ENCODE peak calls at places on chromosome 3, in five cellular contexts. One of them, this sample, is unnamed.

GRCh38 chr3:62553811-62554210 is 180.5 kb upstream of the FEZF2 start:
- DNase-seq in brain microvascular endothelial cell: no peak
- DNase-seq in glutamatergic neuron: no peak
- DNase-seq in PC-9: no peak
- DNase-seq in progenitor cell of endocrine pancreas: no peak
- DNase-seq in this sample: no peak

GRCh38 chr3:151165221-151165620 is 37.8 kb downstream of the GPR171 start:
- DNase-seq in glutamatergic neuron: no peak
- DNase-seq in progenitor cell of endocrine pancreas: no peak
- DNase-seq in brain microvascular endothelial cell: no peak
- DNase-seq in PC-9: no peak
- DNase-seq in this sample: no peak

GRCh38 chr3:147497301-147497700 is 88.1 kb downstream of the ZIC1 start:
- DNase-seq in brain microvascular endothelial cell: no peak
- DNase-seq in progenitor cell of endocrine pancreas: no peak
- DNase-seq in PC-9: no peak
- DNase-seq in glutamatergic neuron: no peak
- DNase-seq in this sample: no peak

GRCh38 chr3:193086688-193087087 is 154.3 kb upstream of the PLAAT1 start:
- DNase-seq in PC-9: no peak
- DNase-seq in glutamatergic neuron: no peak
- DNase-seq in progenitor cell of endocrine pancreas: no peak
- DNase-seq in brain microvascular endothelial cell: no peak
- DNase-seq in this sample: no peak

GRCh38 chr3:138608322-138609214 is at the start of gene FAIM:
- DNase-seq in brain microvascular endothelial cell: peak; percentile 47
- DNase-seq in progenitor cell of endocrine pancreas: peak; percentile 46
- DNase-seq in glutamatergic neuron: peak; percentile 84
- DNase-seq in PC-9: peak; percentile 47
- DNase-seq in this sample: peak; percentile 71

GRCh38 chr3:146052791-146053310 is 108.1 kb downstream of the PLOD2 start:
- DNase-seq in glutamatergic neuron: no peak
- DNase-seq in progenitor cell of endocrine pancreas: no peak
- DNase-seq in PC-9: no peak
- DNase-seq in brain microvascular endothelial cell: no peak
- DNase-seq in this sample: no peak

GRCh38 chr3:72887723-72888545 is at the start of gene GXYLT2:
- DNase-seq in PC-9: no peak
- DNase-seq in brain microvascular endothelial cell: peak; percentile 72
- DNase-seq in progenitor cell of endocrine pancreas: peak; percentile 57
- DNase-seq in glutamatergic neuron: peak; percentile 85
- DNase-seq in this sample: no peak

GRCh38 chr3:138694287-138695007 is 85.9 kb downstream of the FAIM start:
- DNase-seq in progenitor cell of endocrine pancreas: no peak
- DNase-seq in PC-9: peak; percentile 94
- DNase-seq in glutamatergic neuron: no peak
- DNase-seq in brain microvascular endothelial cell: peak; percentile 92
- DNase-seq in this sample: no peak

GRCh38 chr3:171813897-171814460 is 3.7 kb upstream of the PLD1 start:
- DNase-seq in progenitor cell of endocrine pancreas: no peak
- DNase-seq in brain microvascular endothelial cell: peak; percentile 32
- DNase-seq in PC-9: peak; percentile 48
- DNase-seq in glutamatergic neuron: no peak
- DNase-seq in this sample: no peak

GRCh38 chr3:188061133-188061532 is 92.8 kb upstream of the LPP start:
- DNase-seq in PC-9: peak; percentile 99
- DNase-seq in progenitor cell of endocrine pancreas: no peak
- DNase-seq in brain microvascular endothelial cell: peak; percentile 53
- DNase-seq in glutamatergic neuron: no peak
- DNase-seq in this sample: no peak

GRCh38 chr3:43692085-43692484 is 1.3 kb downstream of the ABHD5 start:
- DNase-seq in progenitor cell of endocrine pancreas: no peak
- DNase-seq in brain microvascular endothelial cell: no peak
- DNase-seq in glutamatergic neuron: no peak
- DNase-seq in PC-9: peak; percentile 83
- DNase-seq in this sample: no peak

GRCh38 chr3:29525254-29525881 is 244.5 kb downstream of the RBMS3 start:
- DNase-seq in PC-9: no peak
- DNase-seq in glutamatergic neuron: no peak
- DNase-seq in brain microvascular endothelial cell: peak; percentile 57
- DNase-seq in progenitor cell of endocrine pancreas: no peak
- DNase-seq in this sample: no peak

GRCh38 chr3:114933407-114933806 is 213.7 kb downstream of the ZBTB20 start:
- DNase-seq in PC-9: no peak
- DNase-seq in brain microvascular endothelial cell: no peak
- DNase-seq in progenitor cell of endocrine pancreas: no peak
- DNase-seq in glutamatergic neuron: no peak
- DNase-seq in this sample: no peak

GRCh38 chr3:122874116-122874515 is 79.2 kb downstream of the SLC49A4 start:
- DNase-seq in brain microvascular endothelial cell: no peak
- DNase-seq in progenitor cell of endocrine pancreas: no peak
- DNase-seq in glutamatergic neuron: no peak
- DNase-seq in PC-9: no peak
- DNase-seq in this sample: no peak

GRCh38 chr3:59502806-59503205 is 453.0 kb upstream of the CFAP20DC start:
- DNase-seq in glutamatergic neuron: no peak
- DNase-seq in brain microvascular endothelial cell: peak; percentile 86
- DNase-seq in progenitor cell of endocrine pancreas: no peak
- DNase-seq in PC-9: no peak
- DNase-seq in this sample: no peak

GRCh38 chr3:187870360-187871203 is 125.3 kb upstream of the BCL6 start:
- DNase-seq in brain microvascular endothelial cell: no peak
- DNase-seq in progenitor cell of endocrine pancreas: no peak
- DNase-seq in glutamatergic neuron: no peak
- DNase-seq in PC-9: peak; percentile 28
- DNase-seq in this sample: no peak

GRCh38 chr3:169744332-169745054 is 20.4 kb downstream of the TERC start:
- DNase-seq in brain microvascular endothelial cell: no peak
- DNase-seq in progenitor cell of endocrine pancreas: no peak
- DNase-seq in glutamatergic neuron: no peak
- DNase-seq in PC-9: no peak
- DNase-seq in this sample: no peak

GRCh38 chr3:136266468-136266867 is 16.3 kb downstream of the PCCB start:
- DNase-seq in glutamatergic neuron: no peak
- DNase-seq in progenitor cell of endocrine pancreas: no peak
- DNase-seq in PC-9: peak; percentile 66
- DNase-seq in brain microvascular endothelial cell: no peak
- DNase-seq in this sample: no peak

GRCh38 chr3:110419096-110419495 is 652.5 kb upstream of the NECTIN3 start:
- DNase-seq in progenitor cell of endocrine pancreas: no peak
- DNase-seq in brain microvascular endothelial cell: no peak
- DNase-seq in glutamatergic neuron: no peak
- DNase-seq in PC-9: no peak
- DNase-seq in this sample: no peak

GRCh38 chr3:15064299-15064834 is 748 bp downstream of the MRPS25 start:
- DNase-seq in glutamatergic neuron: peak; percentile 40
- DNase-seq in brain microvascular endothelial cell: no peak
- DNase-seq in PC-9: no peak
- DNase-seq in progenitor cell of endocrine pancreas: no peak
- DNase-seq in this sample: no peak

GRCh38 chr3:58568572-58569286 is 8.5 kb downstream of the FAM107A start:
- DNase-seq in progenitor cell of endocrine pancreas: peak; percentile 75
- DNase-seq in PC-9: peak; percentile 48
- DNase-seq in glutamatergic neuron: peak; percentile 90
- DNase-seq in brain microvascular endothelial cell: peak; percentile 79
- DNase-seq in this sample: peak; percentile 61

GRCh38 chr3:134485075-134485536 is 679 bp downstream of the ANAPC13 start:
- DNase-seq in PC-9: no peak
- DNase-seq in progenitor cell of endocrine pancreas: no peak
- DNase-seq in brain microvascular endothelial cell: no peak
- DNase-seq in glutamatergic neuron: no peak
- DNase-seq in this sample: no peak

GRCh38 chr3:107241217-107241616 is 136.0 kb upstream of the CCDC54 start:
- DNase-seq in PC-9: peak; percentile 67
- DNase-seq in glutamatergic neuron: peak; percentile 24
- DNase-seq in progenitor cell of endocrine pancreas: no peak
- DNase-seq in brain microvascular endothelial cell: no peak
- DNase-seq in this sample: peak; percentile 20

GRCh38 chr3:139655880-139656279 is 21.9 kb downstream of the NMNAT3 start:
- DNase-seq in brain microvascular endothelial cell: no peak
- DNase-seq in glutamatergic neuron: no peak
- DNase-seq in progenitor cell of endocrine pancreas: no peak
- DNase-seq in PC-9: no peak
- DNase-seq in this sample: no peak

GRCh38 chr3:176078916-176079315 is 1118.4 kb downstream of the TBL1XR1 start:
- DNase-seq in progenitor cell of endocrine pancreas: no peak
- DNase-seq in glutamatergic neuron: no peak
- DNase-seq in brain microvascular endothelial cell: no peak
- DNase-seq in PC-9: no peak
- DNase-seq in this sample: no peak

GRCh38 chr3:10817506-10817905 is 1.5 kb downstream of the SLC6A11 start:
- DNase-seq in PC-9: no peak
- DNase-seq in glutamatergic neuron: no peak
- DNase-seq in brain microvascular endothelial cell: no peak
- DNase-seq in progenitor cell of endocrine pancreas: no peak
- DNase-seq in this sample: no peak

GRCh38 chr3:171982829-171983228 is 56.5 kb upstream of the FNDC3B start:
- DNase-seq in glutamatergic neuron: no peak
- DNase-seq in progenitor cell of endocrine pancreas: no peak
- DNase-seq in PC-9: peak; percentile 78
- DNase-seq in brain microvascular endothelial cell: peak; percentile 73
- DNase-seq in this sample: no peak

GRCh38 chr3:170128977-170129431 is 52.5 kb downstream of the PHC3 start:
- DNase-seq in glutamatergic neuron: no peak
- DNase-seq in brain microvascular endothelial cell: no peak
- DNase-seq in PC-9: no peak
- DNase-seq in progenitor cell of endocrine pancreas: no peak
- DNase-seq in this sample: no peak

GRCh38 chr3:196708467-196708866 is 3.6 kb downstream of the CEP19 start:
- DNase-seq in glutamatergic neuron: no peak
- DNase-seq in brain microvascular endothelial cell: no peak
- DNase-seq in PC-9: peak; percentile 67
- DNase-seq in progenitor cell of endocrine pancreas: no peak
- DNase-seq in this sample: no peak

GRCh38 chr3:172591876-172592771 is 68.9 kb upstream of the TNFSF10 start:
- DNase-seq in glutamatergic neuron: no peak
- DNase-seq in PC-9: no peak
- DNase-seq in progenitor cell of endocrine pancreas: no peak
- DNase-seq in brain microvascular endothelial cell: peak; percentile 55
- DNase-seq in this sample: peak; percentile 45

GRCh38 chr3:12965999-12966846 is 107.0 kb downstream of the IQSEC1 start:
- DNase-seq in brain microvascular endothelial cell: no peak
- DNase-seq in glutamatergic neuron: peak; percentile 83
- DNase-seq in PC-9: no peak
- DNase-seq in progenitor cell of endocrine pancreas: peak; percentile 31
- DNase-seq in this sample: no peak

GRCh38 chr3:130779031-130779430 is 32.4 kb upstream of the PIK3R4 start:
- DNase-seq in glutamatergic neuron: no peak
- DNase-seq in progenitor cell of endocrine pancreas: no peak
- DNase-seq in brain microvascular endothelial cell: no peak
- DNase-seq in PC-9: no peak
- DNase-seq in this sample: no peak

GRCh38 chr3:37221407-37221806 is 47.0 kb upstream of the LRRFIP2 start:
- DNase-seq in progenitor cell of endocrine pancreas: no peak
- DNase-seq in brain microvascular endothelial cell: peak; percentile 83
- DNase-seq in PC-9: peak; percentile 99
- DNase-seq in glutamatergic neuron: no peak
- DNase-seq in this sample: no peak

GRCh38 chr3:176208915-176209314 is 988.4 kb downstream of the TBL1XR1 start:
- DNase-seq in brain microvascular endothelial cell: no peak
- DNase-seq in glutamatergic neuron: no peak
- DNase-seq in PC-9: no peak
- DNase-seq in progenitor cell of endocrine pancreas: no peak
- DNase-seq in this sample: no peak

GRCh38 chr3:141234283-141234682 is 2.7 kb downstream of the PXYLP1 start:
- DNase-seq in PC-9: no peak
- DNase-seq in glutamatergic neuron: no peak
- DNase-seq in progenitor cell of endocrine pancreas: no peak
- DNase-seq in brain microvascular endothelial cell: no peak
- DNase-seq in this sample: no peak

GRCh38 chr3:188434594-188434993 is 280.6 kb downstream of the LPP start:
- DNase-seq in PC-9: no peak
- DNase-seq in brain microvascular endothelial cell: no peak
- DNase-seq in progenitor cell of endocrine pancreas: no peak
- DNase-seq in glutamatergic neuron: no peak
- DNase-seq in this sample: no peak

GRCh38 chr3:144843099-144843498 is 871.5 kb downstream of the DIPK2A start:
- DNase-seq in glutamatergic neuron: no peak
- DNase-seq in PC-9: no peak
- DNase-seq in progenitor cell of endocrine pancreas: no peak
- DNase-seq in brain microvascular endothelial cell: no peak
- DNase-seq in this sample: no peak
- TF ChIP-seq CTCF in glutamatergic neuron: no peak
- TF ChIP-seq CTCF in PC-9: no peak
- TF ChIP-seq CTCF in progenitor cell of endocrine pancreas: no peak
- TF ChIP-seq CTCF in brain microvascular endothelial cell: peak; percentile 48
- TF ChIP-seq CTCF in this sample: no peak

GRCh38 chr3:113255100-113255853 is 43.9 kb downstream of the BOC start:
- DNase-seq in progenitor cell of endocrine pancreas: no peak
- DNase-seq in glutamatergic neuron: no peak
- DNase-seq in PC-9: no peak
- DNase-seq in brain microvascular endothelial cell: no peak
- DNase-seq in this sample: no peak
- TF ChIP-seq CTCF in progenitor cell of endocrine pancreas: peak; percentile 33
- TF ChIP-seq CTCF in glutamatergic neuron: no peak
- TF ChIP-seq CTCF in PC-9: no peak
- TF ChIP-seq CTCF in brain microvascular endothelial cell: peak; percentile 38
- TF ChIP-seq CTCF in this sample: no peak

GRCh38 chr3:160474416-160474838 is 24.8 kb upstream of the TRIM59 start:
- DNase-seq in glutamatergic neuron: no peak
- DNase-seq in brain microvascular endothelial cell: peak; percentile 38
- DNase-seq in progenitor cell of endocrine pancreas: no peak
- DNase-seq in PC-9: no peak
- DNase-seq in this sample: no peak
- TF ChIP-seq CTCF in glutamatergic neuron: no peak
- TF ChIP-seq CTCF in brain microvascular endothelial cell: no peak
- TF ChIP-seq CTCF in progenitor cell of endocrine pancreas: no peak
- TF ChIP-seq CTCF in PC-9: no peak
- TF ChIP-seq CTCF in this sample: no peak

DNA sequence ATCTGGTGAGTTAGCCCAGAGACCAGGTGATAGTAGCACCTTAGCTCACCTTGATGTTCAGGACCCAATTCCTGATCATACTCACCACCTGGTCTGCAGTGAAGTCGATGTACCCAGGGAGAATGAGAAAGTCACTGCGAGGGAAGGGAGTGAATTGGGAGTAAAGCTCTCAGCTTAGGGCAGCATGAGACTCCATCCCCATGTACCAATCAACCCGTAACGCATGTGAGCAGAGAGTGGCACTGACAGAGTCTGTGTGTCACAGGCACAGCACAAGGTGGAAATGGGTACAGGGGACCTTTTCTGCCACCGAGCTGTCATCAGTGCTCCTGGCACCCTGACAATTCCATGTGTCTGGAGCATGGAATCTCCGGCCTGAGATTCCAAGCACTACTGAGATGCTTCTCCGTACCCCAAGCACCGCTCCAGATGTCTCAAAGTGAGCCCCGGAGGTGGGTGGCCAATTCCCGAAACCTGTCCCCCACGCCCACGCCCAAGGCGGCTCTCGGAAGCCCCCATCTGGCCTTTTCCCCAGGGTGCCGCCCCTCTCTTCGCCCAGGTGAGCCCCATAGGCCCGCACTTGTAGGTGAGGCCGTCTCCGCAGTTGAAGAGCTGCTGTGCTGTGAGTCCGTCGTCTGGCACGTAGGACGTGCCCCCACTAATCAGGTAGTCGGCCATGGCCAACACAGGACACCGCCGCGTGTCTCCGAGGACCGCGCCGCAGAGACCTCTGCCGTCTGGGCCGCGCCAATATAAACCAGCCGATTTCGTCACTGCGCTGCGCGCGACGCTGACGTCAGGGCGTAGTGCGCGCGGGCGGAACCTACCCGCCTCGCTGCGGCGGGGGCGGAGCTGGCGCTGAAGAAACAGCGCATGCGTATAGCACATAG is at the start of gene IMPDH2:
- DNase-seq in PC-9: peak; percentile 76
- DNase-seq in glutamatergic neuron: peak; percentile 94
- DNase-seq in brain microvascular endothelial cell: peak; percentile 79
- DNase-seq in progenitor cell of endocrine pancreas: peak; percentile 81
- DNase-seq in this sample: peak; percentile 91
- TF ChIP-seq CTCF in PC-9: no peak
- TF ChIP-seq CTCF in glutamatergic neuron: no peak
- TF ChIP-seq CTCF in brain microvascular endothelial cell: peak; percentile 2
- TF ChIP-seq CTCF in progenitor cell of endocrine pancreas: peak; percentile 7
- TF ChIP-seq CTCF in this sample: no peak

This sample was measured in activated B cell treated with CpG ODN at 0.5 μM for 24 hours.